ENCODE peak calls at places on chromosomes 13 and 19, in four cellular contexts. S is HCT116, Q is K562, B is GM12878. V is an unnamed sample.

GRCh38 chr13:41058229-41059070 is 2.9 kb upstream of the WBP4 start:
- DNase-seq in Q (no peak), B (no peak), S (no peak), V (no peak)

GRCh38 chr19:4298772-4299550 is 3.2 kb downstream of the TMIGD2 start:
- DNase-seq in Q (no peak), B (no peak), S (no peak), V (no peak)

GRCh38 chr19:4913996-4914735 is 4.9 kb downstream of the UHRF1 start:
- DNase-seq in Q (no peak), B (no peak), S (no peak), V (no peak)

GRCh38 chr13:40069173-40070044 is 413.9 kb downstream of the COG6 start:
- DNase-seq in B (no peak), S (peak), Q (peak), V (no peak)

GRCh38 chr13:111955412-111955769 is 111.6 kb upstream of the SOX1 start:
- DNase-seq in S (no peak), Q (no peak), B (no peak), V (no peak)

GRCh38 chr13:43364210-43365041 is 341.0 kb downstream of the DNAJC15 start:
- DNase-seq in Q (no peak), S (no peak), B (no peak), V (no peak)

GRCh38 chr19:1744822-1745563 is 8.3 kb upstream of the ONECUT3 start:
- DNase-seq in S (no peak), B (no peak), Q (peak), V (no peak)

GRCh38 chr19:15291089-15291488 is 41.2 kb downstream of the BRD4 start:
- DNase-seq in B (no peak), S (no peak), Q (no peak), V (no peak)

GRCh38 chr13:97403893-97404683 is 29.9 kb upstream of the RAP2A start:
- DNase-seq in S (no peak), B (no peak), Q (no peak), V (no peak)

GRCh38 chr13:76884571-76885202 is 1.5 kb downstream of the KCTD12 start:
- DNase-seq in Q (no peak), B (no peak), S (no peak), V (no peak)

GRCh38 chr13:46951516-46951915 is 54.7 kb upstream of the HTR2A start:
- DNase-seq in B (no peak), Q (no peak), S (peak), V (no peak)

GRCh38 chr13:95479706-95480105 is 72.8 kb upstream of the CLDN10 start:
- DNase-seq in S (no peak), Q (no peak), B (peak), V (no peak)

GRCh38 chr13:32330438-32330837 is 15.1 kb downstream of the BRCA2 start:
- DNase-seq in S (no peak), B (no peak), Q (no peak), V (no peak)

GRCh38 chr19:41799444-41800000 is 3.1 kb downstream of the CEACAM3 start:
- DNase-seq in S (no peak), Q (no peak), B (no peak), V (no peak)

GRCh38 chr19:20359933-20360720 is 193.1 kb downstream of the ZNF486 start:
- DNase-seq in S (no peak), B (no peak), Q (no peak), V (peak)

GRCh38 chr19:16143399-16144215 is at the start of gene HSH2D:
- DNase-seq in S (peak), B (peak), Q (no peak), V (peak)

GRCh38 chr19:12202250-12202649 is 39.4 kb downstream of the ZNF136 start:
- DNase-seq in B (no peak), Q (no peak), S (no peak), V (peak)

GRCh38 chr19:1026189-1027019 is at the start of gene CNN2:
- DNase-seq in B (no peak), Q (peak), S (no peak), V (no peak)

GRCh38 chr13:51040431-51040830 is 70.6 kb downstream of the C13orf42 start:
- DNase-seq in Q (no peak), S (no peak), B (no peak), V (no peak)

GRCh38 chr13:79459906-79460305 is 21.0 kb upstream of the NDFIP2 start:
- DNase-seq in S (no peak), Q (no peak), B (no peak), V (no peak)

GRCh38 chr19:1757468-1758230 is 4.3 kb downstream of the ONECUT3 start:
- DNase-seq in S (no peak), B (no peak), Q (peak), V (no peak)

GRCh38 chr13:26984337-26984736 is 187.3 kb downstream of the USP12 start:
- DNase-seq in B (no peak), S (no peak), Q (no peak), V (no peak)

GRCh38 chr13:92175330-92175729 is 776.9 kb downstream of the GPC5 start:
- DNase-seq in Q (peak), B (no peak), S (no peak), V (no peak)

GRCh38 chr19:17874423-17875135 is 2.8 kb downstream of the SLC5A5 start:
- DNase-seq in B (no peak), Q (no peak), S (no peak), V (no peak)

GRCh38 chr13:44713793-44714469 is 137.8 kb upstream of the TSC22D1 start:
- DNase-seq in Q (no peak), S (peak), B (no peak), V (no peak)

GRCh38 chr13:113119822-113120189 is 2.8 kb upstream of the F10 start:
- DNase-seq in S (no peak), B (no peak), Q (no peak), V (no peak)

GRCh38 chr13:113117956-113118327 is 4.7 kb upstream of the F10 start:
- DNase-seq in Q (no peak), S (no peak), B (no peak), V (no peak)

GRCh38 chr13:113120300-113121182 is 2.1 kb upstream of the F10 start:
- DNase-seq in B (no peak), Q (no peak), S (no peak), V (no peak)

GRCh38 chr13:113118328-113119021 is 4.1 kb upstream of the F10 start:
- DNase-seq in B (no peak), Q (no peak), S (no peak), V (peak)

DNA sequence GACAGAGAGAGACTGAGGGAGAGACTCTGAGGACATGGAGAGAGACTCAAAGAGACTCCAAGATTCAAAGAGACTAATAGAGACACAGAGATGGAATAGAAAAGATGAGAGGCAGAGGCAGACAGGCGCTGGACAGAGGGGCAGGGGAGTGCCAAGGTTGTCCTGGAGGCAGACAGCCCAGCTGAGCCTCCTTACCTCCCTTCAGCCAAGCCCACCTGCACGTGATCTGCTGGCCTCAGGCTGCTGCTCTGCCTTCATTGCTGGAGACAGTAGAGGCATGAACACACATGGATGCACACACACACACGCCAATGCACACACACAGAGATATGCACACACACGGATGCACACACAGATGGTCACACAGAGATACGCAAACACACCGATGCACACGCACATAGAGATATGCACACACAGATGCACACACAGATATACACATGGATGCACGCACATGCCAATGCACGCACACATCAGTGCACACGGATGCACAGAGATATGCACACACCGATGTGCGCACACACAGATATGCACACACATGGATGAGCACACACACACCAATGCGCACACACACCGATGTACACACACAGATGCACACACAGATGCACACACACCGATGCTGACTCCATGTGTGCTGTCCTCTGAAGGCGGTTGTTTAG is 3.3 kb upstream of the F10 start:
- DNase-seq in S (no peak), Q (no peak), B (no peak), V (no peak)
- TF ChIP-seq EGR1 in S (no peak), Q (no peak), B (no peak), V (no peak)

GRCh38 chr13:98998831-98999634 is 21.2 kb upstream of the DOCK9 start:
- DNase-seq in B (peak), Q (no peak), S (no peak), V (no peak)
- TF ChIP-seq EGR1 in B (no peak), Q (no peak), S (no peak), V (no peak)

DNA sequence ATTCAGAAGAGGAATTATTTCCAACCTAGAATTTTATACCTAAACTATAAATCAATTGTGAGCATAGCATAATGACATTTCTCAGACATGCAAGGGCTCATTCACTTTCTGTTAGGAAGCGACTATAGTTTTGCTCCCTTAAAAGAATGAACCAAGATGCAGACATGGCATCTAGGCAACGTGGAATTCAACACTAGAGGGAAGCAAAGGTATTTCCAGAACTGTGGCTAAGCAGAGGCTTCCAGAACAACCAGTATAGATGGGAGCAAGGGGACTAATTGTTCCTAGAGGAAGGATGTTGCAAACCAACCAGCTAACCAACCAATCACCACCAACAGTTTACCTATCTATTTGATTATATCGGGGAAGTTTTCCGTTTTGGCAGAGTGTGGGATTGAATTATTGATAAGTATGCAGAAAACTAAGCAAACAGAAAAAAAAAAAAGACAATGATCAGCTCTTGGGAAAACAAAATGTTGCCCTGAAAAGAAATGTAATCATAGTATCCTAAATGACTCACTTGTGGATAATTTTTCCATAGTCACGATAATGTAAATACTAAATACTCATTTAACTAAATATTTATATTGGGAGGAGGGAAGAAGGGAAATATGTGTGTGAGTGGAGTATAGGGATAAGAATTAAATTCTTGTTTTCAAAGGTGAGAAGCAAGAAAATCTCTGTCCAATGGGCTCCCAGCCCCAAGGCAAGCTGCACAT is 21.1 kb downstream of the ARL11 start:
- DNase-seq in Q (peak), B (no peak), S (no peak), V (no peak)
- TF ChIP-seq EGR1 in Q (no peak), B (no peak), S (no peak), V (no peak)

DNA sequence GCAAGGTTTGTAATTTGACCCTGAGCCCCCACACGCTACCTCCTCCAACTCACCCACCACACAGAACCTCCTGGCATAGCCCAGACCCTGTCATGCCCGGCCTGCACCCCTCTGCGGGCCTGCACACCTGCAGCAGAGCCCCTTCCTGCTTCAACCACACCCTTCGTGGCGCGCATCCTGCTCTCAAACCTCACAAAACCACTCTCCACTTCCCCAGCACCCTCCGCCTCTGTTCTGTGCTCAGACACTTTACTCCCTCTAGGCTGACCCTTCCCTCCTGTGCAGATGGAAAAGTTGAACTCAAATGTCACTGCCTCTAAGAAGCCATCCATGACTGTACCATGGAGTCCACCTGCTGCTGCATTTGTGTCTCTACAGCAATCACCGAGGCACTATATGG is 28.5 kb downstream of the FAAP24 start:
- DNase-seq in Q (no peak), B (no peak), S (no peak), V (no peak)
- TF ChIP-seq EGR1 in Q (no peak), B (no peak), S (no peak), V (no peak)

DNA sequence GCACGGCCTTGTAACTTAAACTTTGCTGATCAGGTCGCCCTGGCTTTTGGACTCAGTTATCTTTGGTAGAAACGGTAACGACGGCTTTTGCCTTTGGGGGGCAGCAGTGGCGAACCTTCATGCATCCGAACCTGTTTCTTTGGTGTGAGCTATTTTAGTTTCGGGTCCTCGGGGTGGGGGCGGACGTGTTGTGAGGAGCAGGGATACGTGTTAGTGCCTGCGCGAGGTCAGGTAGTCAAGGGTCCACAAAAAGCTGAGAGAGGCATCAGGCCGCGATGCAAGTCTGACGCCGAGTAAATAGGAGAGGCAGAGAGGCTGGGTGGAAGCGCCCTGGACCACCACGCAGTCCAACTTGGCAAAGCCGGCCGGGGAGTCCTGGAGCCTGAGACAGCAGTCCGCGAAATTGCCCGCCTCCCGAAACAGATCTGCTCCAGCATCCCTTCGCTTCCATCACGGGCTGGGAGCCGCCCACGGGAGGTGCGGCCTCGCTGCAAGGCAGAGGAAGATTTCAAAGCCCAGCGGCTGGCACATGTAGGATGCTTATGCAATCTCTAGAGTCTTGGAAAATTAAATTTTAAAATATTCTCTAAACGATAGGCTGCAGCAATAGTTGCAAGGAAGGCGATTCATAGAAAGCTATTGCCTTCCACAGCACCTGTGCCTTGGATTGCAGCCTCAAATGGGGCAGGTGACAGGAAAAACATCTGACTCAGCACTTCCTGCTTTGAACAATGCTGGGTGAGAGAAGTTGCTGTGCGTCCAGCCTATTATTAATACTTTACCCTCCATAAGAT is 4.6 kb upstream of the TPP2 start:
- DNase-seq in Q (no peak), S (peak), B (peak), V (peak)
- TF ChIP-seq EGR1 in Q (peak), S (peak), B (peak), V (no peak)

GRCh38 chr19:47443331-47443730 is 24.0 kb upstream of the MEIS3 start:
- DNase-seq in B (no peak), Q (no peak), S (no peak), V (no peak)
- TF ChIP-seq EGR1 in B (no peak), Q (peak), S (no peak), V (no peak)

DNA sequence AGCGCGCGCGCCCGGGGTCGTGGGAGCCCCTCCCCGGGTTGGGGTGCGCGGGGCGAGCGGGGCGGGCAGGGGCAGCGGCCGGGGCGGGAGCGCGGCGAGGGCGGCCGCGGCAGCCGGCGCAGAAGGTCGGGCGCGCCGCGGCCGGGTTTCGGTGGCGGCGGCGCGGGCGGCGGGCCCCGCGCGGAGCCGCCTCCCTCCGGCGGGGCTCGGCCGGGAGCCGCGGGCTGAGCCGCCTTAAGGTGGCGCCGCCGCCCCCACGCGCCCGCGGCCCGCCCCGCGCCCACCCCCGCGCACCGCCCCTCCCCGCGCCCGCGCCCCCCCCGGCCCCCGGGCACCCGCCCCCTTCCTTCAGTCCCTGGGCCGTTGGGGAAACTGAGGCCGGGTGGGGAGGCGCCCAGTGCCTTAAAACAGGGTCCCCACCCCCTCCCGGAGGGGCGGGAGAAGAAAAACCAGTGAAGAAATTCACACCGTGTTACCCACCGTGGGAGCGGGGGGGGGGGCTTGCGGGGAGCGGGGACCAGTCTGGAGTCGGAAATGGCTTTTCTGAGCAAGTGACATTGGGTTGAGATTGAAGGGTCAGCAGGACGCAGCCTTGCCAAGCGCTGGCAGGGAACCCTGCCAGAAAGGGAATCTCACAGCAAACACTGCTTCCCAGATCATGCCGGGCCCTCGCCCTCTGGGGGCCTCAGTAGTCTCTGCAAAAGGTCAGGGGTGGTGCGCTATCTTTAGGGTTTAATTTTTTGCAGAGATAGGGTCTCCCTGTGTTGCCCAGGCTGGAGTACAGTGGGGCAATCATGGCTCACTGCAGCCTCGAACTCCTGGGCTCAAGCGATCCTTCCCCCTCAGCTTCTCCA is at the start of gene TLE2:
- DNase-seq in S (no peak), B (no peak), Q (peak), V (no peak)
- TF ChIP-seq EGR1 in S (no peak), B (no peak), Q (no peak), V (no peak)

DNA sequence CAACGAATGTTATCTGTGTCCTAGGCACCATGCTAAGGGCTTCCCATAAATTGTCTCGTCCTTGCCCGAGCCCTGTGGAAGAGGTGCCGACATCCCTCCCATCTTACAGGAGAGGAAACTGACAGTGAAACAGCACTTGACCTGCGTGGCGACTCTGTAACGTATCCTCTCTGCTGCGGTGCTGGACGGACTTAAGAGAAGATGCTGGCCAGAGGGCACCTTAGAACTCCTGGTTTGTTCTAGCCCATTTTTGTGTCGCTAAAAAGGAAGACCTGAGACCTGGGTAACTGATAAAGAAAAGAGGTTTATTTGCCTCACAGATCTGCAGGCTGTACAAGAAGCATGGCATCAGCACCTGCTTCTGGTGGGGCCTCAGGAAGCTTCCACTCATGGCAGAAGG is 68.6 kb downstream of the KCTD15 start:
- DNase-seq in S (no peak), Q (no peak), B (no peak), V (no peak)
- TF ChIP-seq EGR1 in S (no peak), Q (no peak), B (no peak), V (no peak)

GRCh38 chr13:36549771-36550170 is 117.5 kb downstream of the CCNA1 start:
- DNase-seq in Q (no peak), B (no peak), S (no peak), V (no peak)
- TF ChIP-seq EGR1 in Q (no peak), B (no peak), S (no peak), V (no peak)

GRCh38 chr13:84641491-84641890 is 759.2 kb upstream of the SLITRK1 start:
- DNase-seq in B (no peak), Q (no peak), S (no peak), V (no peak)
- TF ChIP-seq EGR1 in B (no peak), Q (no peak), S (no peak), V (no peak)

V was measured in H1.